ENCODE peak calls at places on chromosomes 5 and 9, in ten cellular contexts. One of them, this sample, is unnamed.

GRCh38 chr5:58544195-58544594 is 38.7 kb upstream of the RAB3C start:
- DNase-seq in psoas muscle: no peak
- DNase-seq in stomach: no peak
- DNase-seq in pancreas: no peak
- DNase-seq in lung: no peak
- DNase-seq in tibial artery: no peak
- DNase-seq in fibroblast of pulmonary artery: no peak
- DNase-seq in mesothelial cell of epicardium: no peak
- DNase-seq in fibroblast of mammary gland: no peak
- DNase-seq in coronary artery: no peak
- DNase-seq in this sample: no peak

GRCh38 chr5:84168841-84169240 is 215.8 kb downstream of the EDIL3 start:
- DNase-seq in psoas muscle: no peak
- DNase-seq in stomach: no peak
- DNase-seq in pancreas: no peak
- DNase-seq in lung: no peak
- DNase-seq in tibial artery: no peak
- DNase-seq in fibroblast of pulmonary artery: no peak
- DNase-seq in mesothelial cell of epicardium: no peak
- DNase-seq in fibroblast of mammary gland: no peak
- DNase-seq in coronary artery: no peak
- DNase-seq in this sample: no peak

GRCh38 chr5:146877783-146878470 is 630 bp downstream of the PPP2R2B start:
- DNase-seq in psoas muscle: peak
- DNase-seq in stomach: no peak
- DNase-seq in pancreas: peak
- DNase-seq in lung: no peak
- DNase-seq in tibial artery: no peak
- DNase-seq in fibroblast of pulmonary artery: no peak
- DNase-seq in mesothelial cell of epicardium: peak
- DNase-seq in fibroblast of mammary gland: no peak
- DNase-seq in coronary artery: peak
- DNase-seq in this sample: no peak

GRCh38 chr9:16275795-16276624 is 594.5 kb downstream of the BNC2 start:
- DNase-seq in psoas muscle: peak
- DNase-seq in stomach: no peak
- DNase-seq in pancreas: no peak
- DNase-seq in lung: no peak
- DNase-seq in tibial artery: no peak
- DNase-seq in fibroblast of pulmonary artery: no peak
- DNase-seq in mesothelial cell of epicardium: no peak
- DNase-seq in fibroblast of mammary gland: no peak
- DNase-seq in coronary artery: no peak
- DNase-seq in this sample: no peak

GRCh38 chr5:173663810-173664526 is 47.5 kb upstream of the BOD1 start:
- DNase-seq in psoas muscle: peak
- DNase-seq in stomach: no peak
- DNase-seq in pancreas: no peak
- DNase-seq in lung: peak
- DNase-seq in tibial artery: peak
- DNase-seq in fibroblast of pulmonary artery: peak
- DNase-seq in mesothelial cell of epicardium: no peak
- DNase-seq in fibroblast of mammary gland: no peak
- DNase-seq in coronary artery: no peak
- DNase-seq in this sample: no peak

GRCh38 chr9:101081641-101082040 is 53.1 kb downstream of the PLPPR1 start:
- DNase-seq in psoas muscle: no peak
- DNase-seq in stomach: no peak
- DNase-seq in pancreas: no peak
- DNase-seq in lung: no peak
- DNase-seq in tibial artery: no peak
- DNase-seq in fibroblast of pulmonary artery: no peak
- DNase-seq in mesothelial cell of epicardium: no peak
- DNase-seq in fibroblast of mammary gland: no peak
- DNase-seq in coronary artery: no peak
- DNase-seq in this sample: no peak

GRCh38 chr5:160802567-160802966 is 49.4 kb downstream of the ATP10B start:
- DNase-seq in psoas muscle: no peak
- DNase-seq in stomach: no peak
- DNase-seq in pancreas: no peak
- DNase-seq in lung: no peak
- DNase-seq in tibial artery: no peak
- DNase-seq in fibroblast of pulmonary artery: no peak
- DNase-seq in mesothelial cell of epicardium: no peak
- DNase-seq in fibroblast of mammary gland: peak
- DNase-seq in coronary artery: no peak
- DNase-seq in this sample: no peak

GRCh38 chr5:71482132-71482531 is 26.7 kb downstream of the BDP1 start:
- DNase-seq in psoas muscle: no peak
- DNase-seq in stomach: no peak
- DNase-seq in pancreas: no peak
- DNase-seq in lung: no peak
- DNase-seq in tibial artery: no peak
- DNase-seq in fibroblast of pulmonary artery: peak
- DNase-seq in mesothelial cell of epicardium: no peak
- DNase-seq in fibroblast of mammary gland: peak
- DNase-seq in coronary artery: no peak
- DNase-seq in this sample: no peak

GRCh38 chr9:38621434-38622082 is 1.2 kb upstream of the ANKRD18A start:
- DNase-seq in psoas muscle: no peak
- DNase-seq in stomach: peak
- DNase-seq in pancreas: peak
- DNase-seq in lung: peak
- DNase-seq in tibial artery: no peak
- DNase-seq in fibroblast of pulmonary artery: no peak
- DNase-seq in mesothelial cell of epicardium: no peak
- DNase-seq in fibroblast of mammary gland: no peak
- DNase-seq in coronary artery: no peak
- DNase-seq in this sample: no peak
- TF ChIP-seq CTCF in psoas muscle: no peak
- TF ChIP-seq CTCF in stomach: no peak
- TF ChIP-seq CTCF in pancreas: no peak
- TF ChIP-seq CTCF in lung: no peak
- TF ChIP-seq CTCF in tibial artery: no peak
- TF ChIP-seq CTCF in fibroblast of pulmonary artery: no peak
- TF ChIP-seq CTCF in mesothelial cell of epicardium: no peak
- TF ChIP-seq CTCF in fibroblast of mammary gland: no peak
- TF ChIP-seq CTCF in coronary artery: no peak
- TF ChIP-seq CTCF in this sample: no peak

GRCh38 chr9:37377688-37378612 is 44.5 kb upstream of the GRHPR start:
- DNase-seq in psoas muscle: no peak
- DNase-seq in stomach: no peak
- DNase-seq in pancreas: no peak
- DNase-seq in lung: no peak
- DNase-seq in tibial artery: no peak
- DNase-seq in fibroblast of pulmonary artery: no peak
- DNase-seq in mesothelial cell of epicardium: no peak
- DNase-seq in fibroblast of mammary gland: no peak
- DNase-seq in coronary artery: no peak
- DNase-seq in this sample: no peak

GRCh38 chr9:37371565-37372464 is 50.7 kb upstream of the GRHPR start:
- DNase-seq in psoas muscle: no peak
- DNase-seq in stomach: no peak
- DNase-seq in pancreas: no peak
- DNase-seq in lung: no peak
- DNase-seq in tibial artery: no peak
- DNase-seq in fibroblast of pulmonary artery: peak
- DNase-seq in mesothelial cell of epicardium: no peak
- DNase-seq in fibroblast of mammary gland: peak
- DNase-seq in coronary artery: no peak
- DNase-seq in this sample: no peak

GRCh38 chr9:37372839-37373238 is 49.7 kb upstream of the GRHPR start:
- DNase-seq in psoas muscle: no peak
- DNase-seq in stomach: no peak
- DNase-seq in pancreas: no peak
- DNase-seq in lung: no peak
- DNase-seq in tibial artery: no peak
- DNase-seq in fibroblast of pulmonary artery: no peak
- DNase-seq in mesothelial cell of epicardium: no peak
- DNase-seq in fibroblast of mammary gland: no peak
- DNase-seq in coronary artery: no peak
- DNase-seq in this sample: no peak

GRCh38 chr9:37373621-37374020 is 48.9 kb upstream of the GRHPR start:
- DNase-seq in psoas muscle: no peak
- DNase-seq in stomach: no peak
- DNase-seq in pancreas: no peak
- DNase-seq in lung: no peak
- DNase-seq in tibial artery: no peak
- DNase-seq in fibroblast of pulmonary artery: no peak
- DNase-seq in mesothelial cell of epicardium: no peak
- DNase-seq in fibroblast of mammary gland: no peak
- DNase-seq in coronary artery: no peak
- DNase-seq in this sample: no peak

DNA sequence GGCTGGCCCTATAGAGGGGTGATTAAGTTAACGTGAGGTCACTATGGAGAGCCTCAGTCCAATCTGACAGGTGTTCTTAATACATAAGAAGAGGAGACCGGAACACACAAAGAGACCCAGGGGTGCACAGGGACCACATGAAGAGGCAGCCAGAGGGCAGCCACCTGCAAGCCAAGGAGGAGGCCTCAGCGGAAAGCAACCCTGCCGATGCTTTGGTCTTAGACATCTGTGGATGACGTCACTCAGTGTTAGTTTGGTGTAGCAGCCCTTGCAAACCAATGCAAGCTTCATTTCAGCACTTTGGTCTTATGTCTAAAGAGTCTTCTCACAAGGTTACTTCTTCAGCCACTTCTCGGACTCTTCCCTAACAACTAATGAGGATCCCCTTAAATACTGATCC is 47.6 kb upstream of the GRHPR start:
- DNase-seq in psoas muscle: no peak
- DNase-seq in stomach: no peak
- DNase-seq in pancreas: no peak
- DNase-seq in lung: no peak
- DNase-seq in tibial artery: no peak
- DNase-seq in fibroblast of pulmonary artery: no peak
- DNase-seq in mesothelial cell of epicardium: no peak
- DNase-seq in fibroblast of mammary gland: no peak
- DNase-seq in coronary artery: no peak
- DNase-seq in this sample: no peak
- TF ChIP-seq CTCF in psoas muscle: no peak
- TF ChIP-seq CTCF in stomach: no peak
- TF ChIP-seq CTCF in pancreas: no peak
- TF ChIP-seq CTCF in lung: no peak
- TF ChIP-seq CTCF in tibial artery: no peak
- TF ChIP-seq CTCF in fibroblast of pulmonary artery: no peak
- TF ChIP-seq CTCF in mesothelial cell of epicardium: no peak
- TF ChIP-seq CTCF in fibroblast of mammary gland: no peak
- TF ChIP-seq CTCF in coronary artery: no peak
- TF ChIP-seq CTCF in this sample: no peak

GRCh38 chr9:98808411-98808815 is 943 bp downstream of the GALNT12 start:
- DNase-seq in psoas muscle: no peak
- DNase-seq in stomach: peak
- DNase-seq in pancreas: peak
- DNase-seq in lung: peak
- DNase-seq in tibial artery: no peak
- DNase-seq in fibroblast of pulmonary artery: no peak
- DNase-seq in mesothelial cell of epicardium: no peak
- DNase-seq in fibroblast of mammary gland: no peak
- DNase-seq in coronary artery: no peak
- DNase-seq in this sample: no peak

GRCh38 chr9:98807070-98807810 is at the start of gene GALNT12:
- DNase-seq in psoas muscle: peak
- DNase-seq in stomach: peak
- DNase-seq in pancreas: no peak
- DNase-seq in lung: no peak
- DNase-seq in tibial artery: no peak
- DNase-seq in fibroblast of pulmonary artery: no peak
- DNase-seq in mesothelial cell of epicardium: no peak
- DNase-seq in fibroblast of mammary gland: no peak
- DNase-seq in coronary artery: no peak
- DNase-seq in this sample: no peak

GRCh38 chr9:98805506-98806272 is 1.8 kb upstream of the GALNT12 start:
- DNase-seq in psoas muscle: no peak
- DNase-seq in stomach: no peak
- DNase-seq in pancreas: no peak
- DNase-seq in lung: no peak
- DNase-seq in tibial artery: no peak
- DNase-seq in fibroblast of pulmonary artery: peak
- DNase-seq in mesothelial cell of epicardium: no peak
- DNase-seq in fibroblast of mammary gland: peak
- DNase-seq in coronary artery: no peak
- DNase-seq in this sample: no peak

GRCh38 chr9:98807811-98808195 is 333 bp downstream of the GALNT12 start:
- DNase-seq in psoas muscle: no peak
- DNase-seq in stomach: no peak
- DNase-seq in pancreas: no peak
- DNase-seq in lung: no peak
- DNase-seq in tibial artery: no peak
- DNase-seq in fibroblast of pulmonary artery: no peak
- DNase-seq in mesothelial cell of epicardium: no peak
- DNase-seq in fibroblast of mammary gland: no peak
- DNase-seq in coronary artery: no peak
- DNase-seq in this sample: no peak

DNA sequence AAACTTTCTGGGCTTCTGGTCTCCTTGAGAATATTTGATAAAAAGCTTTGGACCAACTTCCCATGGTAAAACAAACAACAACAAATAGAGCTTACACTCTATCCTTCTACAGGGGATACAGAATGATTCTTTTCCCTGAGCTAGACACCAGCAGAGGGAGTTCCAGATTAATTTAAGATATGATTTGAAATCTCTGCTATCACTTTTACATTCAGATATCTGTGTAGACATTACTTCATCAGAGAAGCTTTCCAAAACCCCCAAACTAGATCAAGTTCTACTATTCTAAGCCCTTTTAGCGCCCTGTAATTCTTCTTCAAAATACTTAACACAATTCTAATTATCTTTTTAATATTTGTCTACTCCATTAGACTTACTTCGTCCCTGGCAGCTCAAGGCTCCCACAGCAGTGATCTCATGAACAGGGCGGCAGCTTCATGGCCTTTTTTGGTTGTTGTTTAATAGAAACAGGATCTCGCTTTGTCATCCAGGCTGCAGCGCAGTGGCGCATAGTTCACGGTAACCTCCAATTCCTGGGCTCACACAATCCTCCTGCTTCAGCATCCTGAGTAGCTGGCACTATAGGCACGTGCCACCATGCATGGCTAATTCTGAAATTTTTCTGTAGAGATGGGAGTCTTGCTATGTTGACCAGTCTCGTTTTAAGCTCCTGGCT is 938 bp upstream of the GALNT12 start:
- DNase-seq in psoas muscle: no peak
- DNase-seq in stomach: no peak
- DNase-seq in pancreas: no peak
- DNase-seq in lung: no peak
- DNase-seq in tibial artery: no peak
- DNase-seq in fibroblast of pulmonary artery: no peak
- DNase-seq in mesothelial cell of epicardium: no peak
- DNase-seq in fibroblast of mammary gland: peak
- DNase-seq in coronary artery: no peak
- DNase-seq in this sample: no peak
- TF ChIP-seq CTCF in psoas muscle: peak
- TF ChIP-seq CTCF in stomach: no peak
- TF ChIP-seq CTCF in pancreas: no peak
- TF ChIP-seq CTCF in lung: no peak
- TF ChIP-seq CTCF in tibial artery: no peak
- TF ChIP-seq CTCF in fibroblast of pulmonary artery: peak
- TF ChIP-seq CTCF in mesothelial cell of epicardium: no peak
- TF ChIP-seq CTCF in fibroblast of mammary gland: peak
- TF ChIP-seq CTCF in coronary artery: no peak
- TF ChIP-seq CTCF in this sample: peak

GRCh38 chr9:127221695-127222094 is 42.9 kb upstream of the GARNL3 start:
- DNase-seq in psoas muscle: no peak
- DNase-seq in stomach: no peak
- DNase-seq in pancreas: no peak
- DNase-seq in lung: no peak
- DNase-seq in tibial artery: no peak
- DNase-seq in fibroblast of pulmonary artery: no peak
- DNase-seq in mesothelial cell of epicardium: no peak
- DNase-seq in fibroblast of mammary gland: no peak
- DNase-seq in coronary artery: no peak
- DNase-seq in this sample: no peak

GRCh38 chr9:127219533-127219932 is 45.0 kb upstream of the GARNL3 start:
- DNase-seq in psoas muscle: no peak
- DNase-seq in stomach: no peak
- DNase-seq in pancreas: peak
- DNase-seq in lung: no peak
- DNase-seq in tibial artery: no peak
- DNase-seq in fibroblast of pulmonary artery: no peak
- DNase-seq in mesothelial cell of epicardium: no peak
- DNase-seq in fibroblast of mammary gland: no peak
- DNase-seq in coronary artery: no peak
- DNase-seq in this sample: no peak

GRCh38 chr9:127216210-127216887 is 48.2 kb upstream of the GARNL3 start:
- DNase-seq in psoas muscle: no peak
- DNase-seq in stomach: no peak
- DNase-seq in pancreas: no peak
- DNase-seq in lung: no peak
- DNase-seq in tibial artery: no peak
- DNase-seq in fibroblast of pulmonary artery: no peak
- DNase-seq in mesothelial cell of epicardium: no peak
- DNase-seq in fibroblast of mammary gland: no peak
- DNase-seq in coronary artery: no peak
- DNase-seq in this sample: no peak

GRCh38 chr9:127216888-127217217 is 47.7 kb upstream of the GARNL3 start:
- DNase-seq in psoas muscle: no peak
- DNase-seq in stomach: no peak
- DNase-seq in pancreas: peak
- DNase-seq in lung: no peak
- DNase-seq in tibial artery: no peak
- DNase-seq in fibroblast of pulmonary artery: no peak
- DNase-seq in mesothelial cell of epicardium: no peak
- DNase-seq in fibroblast of mammary gland: no peak
- DNase-seq in coronary artery: no peak
- DNase-seq in this sample: no peak

DNA sequence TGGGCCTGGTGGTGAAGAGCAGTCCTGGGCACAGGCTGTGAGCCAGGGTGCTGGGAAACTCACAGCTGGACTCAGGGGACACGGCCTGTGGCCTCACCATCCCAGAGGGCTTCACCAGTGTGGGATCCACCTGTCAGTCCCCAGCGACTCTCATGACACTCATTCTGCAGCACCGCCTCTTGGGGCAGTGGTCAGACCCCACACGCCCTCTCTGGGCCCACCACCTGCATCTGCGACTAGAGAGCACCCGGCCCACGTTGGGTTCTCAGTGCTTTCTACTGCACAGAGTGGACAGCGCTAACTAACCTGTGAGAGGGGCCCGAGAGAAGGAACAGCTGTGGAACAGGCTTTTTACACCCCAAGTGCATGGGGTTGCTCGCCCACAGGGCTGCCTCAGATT is 45.8 kb upstream of the GARNL3 start:
- DNase-seq in psoas muscle: no peak
- DNase-seq in stomach: no peak
- DNase-seq in pancreas: peak
- DNase-seq in lung: no peak
- DNase-seq in tibial artery: no peak
- DNase-seq in fibroblast of pulmonary artery: no peak
- DNase-seq in mesothelial cell of epicardium: no peak
- DNase-seq in fibroblast of mammary gland: no peak
- DNase-seq in coronary artery: no peak
- DNase-seq in this sample: no peak
- TF ChIP-seq CTCF in psoas muscle: no peak
- TF ChIP-seq CTCF in stomach: no peak
- TF ChIP-seq CTCF in pancreas: no peak
- TF ChIP-seq CTCF in lung: no peak
- TF ChIP-seq CTCF in tibial artery: no peak
- TF ChIP-seq CTCF in fibroblast of pulmonary artery: no peak
- TF ChIP-seq CTCF in mesothelial cell of epicardium: no peak
- TF ChIP-seq CTCF in fibroblast of mammary gland: no peak
- TF ChIP-seq CTCF in coronary artery: no peak
- TF ChIP-seq CTCF in this sample: no peak